ENCODE peak calls at places on chromosomes 3 and 15, in seven cellular contexts. M, X, K, S, Q, A and Y are unnamed samples.

GRCh38 chr3:143337387-143337786 is 217.8 kb downstream of the CHST2 start:
- DNase-seq in M (no peak), X (peak; percentile 72), K (no peak), S (no peak), Q (no peak), A (no peak), Y (no peak)

GRCh38 chr3:12944849-12945248 is 103.5 kb upstream of the RPL32 start:
- DNase-seq in M (no peak), X (no peak), K (no peak), S (no peak), Q (no peak), A (no peak), Y (no peak)

GRCh38 chr3:55013145-55013544 is 85.3 kb upstream of the LRTM1 start:
- DNase-seq in M (peak; percentile 26), X (peak; percentile 33), K (no peak), S (no peak), Q (no peak), A (peak; percentile 48), Y (peak; percentile 45)

GRCh38 chr15:52008698-52009434 is 10.2 kb upstream of the MAPK6 start:
- DNase-seq in M (peak; percentile 93), X (peak; percentile 26), K (no peak), S (no peak), Q (no peak), A (peak; percentile 90), Y (no peak)

GRCh38 chr3:113431811-113432210 is 9.5 kb downstream of the CFAP44 start:
- DNase-seq in M (no peak), X (no peak), K (no peak), S (no peak), Q (no peak), A (no peak), Y (peak; percentile 28)

GRCh38 chr3:61768284-61769012 is 207.1 kb downstream of the PTPRG start:
- DNase-seq in M (no peak), X (no peak), K (no peak), S (no peak), Q (no peak), A (no peak), Y (peak; percentile 11)

GRCh38 chr3:14371573-14372474 is 30.6 kb upstream of the SLC6A6 start:
- DNase-seq in M (peak; percentile 50), X (peak; percentile 75), K (no peak), S (no peak), Q (no peak), A (peak; percentile 73), Y (peak; percentile 31)

GRCh38 chr3:58529516-58530353 is 7.3 kb downstream of the ACOX2 start:
- DNase-seq in M (peak; percentile 88), X (peak; percentile 20), K (peak; percentile 51), S (peak; percentile 88), Q (peak; percentile 87), A (no peak), Y (no peak)

GRCh38 chr3:108090066-108090700 is 648 bp downstream of the CD47 start:
- DNase-seq in M (peak; percentile 57), X (peak; percentile 67), K (peak; percentile 36), S (peak; percentile 38), Q (peak; percentile 67), A (no peak), Y (peak; percentile 43)

GRCh38 chr15:35470441-35470840 is 75.5 kb downstream of the DPH6 start:
- DNase-seq in M (no peak), X (no peak), K (no peak), S (no peak), Q (no peak), A (no peak), Y (no peak)
- H3K4ac ChIP-seq in M (no peak overlapping the region), X (no peak overlapping the region), K (no peak overlapping the region), S (no peak overlapping the region), Q (no peak overlapping the region), A (no peak overlapping the region), Y (no peak overlapping the region)

DNA sequence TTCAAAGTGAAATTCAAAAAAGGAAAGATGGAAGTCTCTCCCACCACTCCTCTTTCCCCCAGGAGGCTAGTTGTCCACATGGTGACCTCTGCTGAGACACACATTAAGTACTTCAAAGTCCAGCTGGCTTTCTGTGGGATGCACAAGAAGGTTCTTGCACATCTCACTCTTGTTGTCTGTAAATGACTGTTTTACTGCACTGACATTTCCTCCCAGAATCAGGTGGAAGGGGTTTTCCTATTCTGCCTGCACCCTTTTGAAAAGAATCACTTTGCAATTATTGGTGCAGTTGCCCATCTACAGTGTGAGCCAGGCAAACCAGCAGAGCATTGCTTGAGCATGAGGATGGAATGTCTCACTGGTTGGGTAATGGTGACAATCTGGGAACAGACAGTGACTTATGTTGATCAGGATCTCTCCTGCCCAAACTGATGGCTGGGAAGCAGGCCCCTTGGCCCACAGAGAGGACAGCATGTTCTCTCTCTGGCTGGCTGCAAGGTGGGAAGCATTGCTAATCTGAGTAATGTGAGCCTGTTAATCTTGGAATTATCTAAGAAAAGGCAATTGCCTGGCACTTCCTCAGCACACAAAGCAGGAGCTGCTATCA is 347.7 kb upstream of the SATB1 start:
- DNase-seq in M (peak; percentile 87), X (no peak), K (no peak), S (no peak), Q (no peak), A (no peak), Y (no peak)
- H2BK5ac ChIP-seq in M (no peak overlapping the region), X (no peak overlapping the region), K (no peak overlapping the region), S (no peak overlapping the region), Q (no peak overlapping the region), A (no peak overlapping the region), Y (no peak overlapping the region)

DNA sequence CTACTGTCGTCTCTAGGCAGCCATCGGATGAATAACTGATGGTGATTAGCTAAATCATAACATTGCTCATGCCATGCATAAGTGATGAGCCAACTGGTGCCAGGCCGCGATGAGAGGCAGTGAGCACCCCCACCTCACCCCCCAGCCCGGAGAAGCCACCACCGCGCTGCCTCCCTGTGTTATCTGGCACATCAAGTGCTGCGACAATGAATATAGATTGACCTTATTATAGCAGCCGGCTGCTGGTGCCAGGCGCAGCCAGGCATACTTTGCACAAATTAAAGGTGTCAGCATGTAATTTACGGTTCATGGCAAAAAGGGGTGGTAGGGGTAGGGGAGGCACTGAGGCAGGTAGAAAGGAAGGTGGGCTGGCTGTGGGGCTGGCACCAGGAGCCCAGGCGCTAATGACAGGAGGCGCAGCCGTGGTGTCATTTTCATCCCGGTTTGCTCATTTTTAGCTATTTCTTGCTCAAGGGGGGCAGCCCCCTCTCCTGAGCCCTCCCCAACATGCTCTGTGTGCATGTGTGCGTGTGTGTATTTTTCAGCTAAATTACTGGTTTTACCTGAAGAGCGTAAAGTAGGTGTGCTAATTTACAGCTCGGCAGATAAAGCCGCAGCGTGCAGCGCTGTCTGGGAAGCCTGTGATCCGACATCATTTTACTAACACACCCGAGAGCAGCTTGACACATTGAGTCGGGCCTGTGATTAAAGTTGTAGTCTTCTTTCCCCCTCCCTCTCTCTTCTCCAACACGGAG is 212.1 kb downstream of the RPLP1 start:
- DNase-seq in M (no peak), X (no peak), K (no peak), S (no peak), Q (no peak), A (no peak), Y (no peak)
- H3K4ac ChIP-seq in M (no peak overlapping the region), X (no peak overlapping the region), K (no peak overlapping the region), S (no peak overlapping the region), Q (no peak overlapping the region), A (no peak overlapping the region), Y (no peak overlapping the region)

GRCh38 chr15:60842694-60843093 is 363.8 kb upstream of the ICE2 start:
- DNase-seq in M (no peak), X (no peak), K (no peak), S (no peak), Q (no peak), A (no peak), Y (no peak)
- H2BK5ac ChIP-seq in M (no peak overlapping the region), X (no peak overlapping the region), K (no peak overlapping the region), S (no peak overlapping the region), Q (no peak overlapping the region), A (no peak overlapping the region), Y (no peak overlapping the region)

DNA sequence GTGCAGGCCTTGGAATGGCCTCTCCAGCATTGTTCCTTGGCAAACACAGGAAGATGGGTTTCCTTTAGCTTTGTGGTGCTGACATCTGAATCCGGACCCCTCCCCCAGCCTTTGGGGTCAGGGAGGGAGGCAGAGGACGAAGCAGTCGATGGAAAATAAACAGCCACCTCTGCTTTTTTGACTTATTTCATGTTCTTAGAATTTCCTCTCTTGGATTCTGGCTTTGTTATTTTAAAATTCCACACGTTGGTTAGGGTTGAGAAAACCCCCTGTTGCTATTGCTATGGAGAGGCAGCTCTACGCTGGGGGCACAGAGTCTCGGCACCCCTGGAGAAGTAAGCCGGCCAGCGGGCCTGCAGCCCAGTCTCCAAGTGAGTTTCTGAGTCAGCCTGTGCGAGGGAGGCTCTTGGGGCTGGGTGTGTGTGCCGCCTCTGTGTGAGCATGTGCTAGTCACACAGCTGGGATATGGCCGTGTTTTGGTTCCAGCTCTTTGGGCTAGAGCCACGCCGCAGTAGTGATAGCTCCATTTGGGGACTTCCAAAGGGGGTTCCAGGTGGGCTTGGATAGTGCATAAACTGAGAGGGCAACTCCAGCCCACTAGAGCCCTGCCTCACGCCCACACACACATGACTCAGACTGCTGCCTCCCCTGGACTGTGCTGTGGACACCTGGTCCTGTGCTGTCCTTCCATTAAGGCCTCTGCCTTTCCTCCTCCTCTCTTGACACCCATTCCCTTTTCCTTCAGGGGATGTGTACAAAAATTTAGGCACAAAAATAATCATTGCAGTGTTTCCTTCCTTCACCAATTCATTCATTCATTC is 58.8 kb downstream of the AMOTL2 start:
- DNase-seq in M (peak; percentile 68), X (peak; percentile 53), K (no peak), S (peak; percentile 39), Q (peak; percentile 52), A (no peak), Y (peak; percentile 82)
- H3K4ac ChIP-seq in M (peak overlapping the region; percentile 57), X (peak overlapping the region; percentile 51), K (no peak overlapping the region), S (no peak overlapping the region), Q (peak overlapping the region; percentile 0), A (peak overlapping the region; percentile 6), Y (peak overlapping the region; percentile 100)

DNA sequence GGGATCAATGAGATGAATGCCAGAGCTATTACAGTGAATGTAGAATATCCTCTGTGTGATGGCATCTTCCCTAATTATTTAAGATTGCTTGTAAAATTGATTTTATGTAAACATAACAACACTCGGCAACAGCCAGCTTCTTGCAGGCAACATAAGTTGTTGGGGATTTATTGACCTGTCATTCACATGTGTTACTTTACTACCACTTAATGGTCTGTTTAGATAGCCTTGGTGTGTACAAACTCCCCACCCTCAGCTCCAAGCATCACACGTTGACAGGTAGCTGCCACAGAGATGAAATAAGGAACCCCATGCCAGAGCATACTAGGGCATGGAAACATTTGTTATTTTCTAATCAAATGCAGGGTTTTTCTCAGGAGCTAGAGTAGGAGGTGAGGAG is 49.2 kb upstream of the RARB start:
- DNase-seq in M (no peak), X (no peak), K (no peak), S (no peak), Q (no peak), A (no peak), Y (no peak)
- H2BK5ac ChIP-seq in M (no peak overlapping the region), X (no peak overlapping the region), K (no peak overlapping the region), S (no peak overlapping the region), Q (no peak overlapping the region), A (no peak overlapping the region), Y (no peak overlapping the region)